ENCODE peak calls at places on chromosomes 6 and 20, in ten cellular contexts. One of them, this sample, is unnamed.

GRCh38 chr20:3156811-3157619 is 2.6 kb downstream of the FASTKD5 start:
- DNase-seq in Peyer's patch: no peak
- DNase-seq in cardiac muscle cell: no peak
- DNase-seq in fibroblast of lung: peak; percentile 14
- DNase-seq in DND-41: no peak
- DNase-seq in spleen: no peak
- DNase-seq in body of pancreas: no peak
- DNase-seq in endothelial cell of umbilical vein: no peak
- DNase-seq in kidney: no peak
- DNase-seq in stomach: no peak
- DNase-seq in this sample: no peak

GRCh38 chr6:141486942-141487341 is 645.8 kb upstream of the GJE1 start:
- DNase-seq in Peyer's patch: no peak
- DNase-seq in cardiac muscle cell: no peak
- DNase-seq in fibroblast of lung: no peak
- DNase-seq in DND-41: no peak
- DNase-seq in spleen: no peak
- DNase-seq in body of pancreas: no peak
- DNase-seq in endothelial cell of umbilical vein: no peak
- DNase-seq in kidney: no peak
- DNase-seq in stomach: no peak
- DNase-seq in this sample: no peak

GRCh38 chr6:166591026-166591425 is 4.5 kb upstream of the RAMACL start:
- DNase-seq in Peyer's patch: no peak
- DNase-seq in cardiac muscle cell: no peak
- DNase-seq in fibroblast of lung: no peak
- DNase-seq in DND-41: no peak
- DNase-seq in spleen: peak; percentile 46
- DNase-seq in body of pancreas: no peak
- DNase-seq in endothelial cell of umbilical vein: no peak
- DNase-seq in kidney: no peak
- DNase-seq in stomach: no peak
- DNase-seq in this sample: no peak

GRCh38 chr6:151475653-151476523 is 17.9 kb upstream of the CCDC170 start:
- DNase-seq in Peyer's patch: peak; percentile 69
- DNase-seq in cardiac muscle cell: peak; percentile 66
- DNase-seq in fibroblast of lung: peak; percentile 39
- DNase-seq in DND-41: peak; percentile 42
- DNase-seq in spleen: no peak
- DNase-seq in body of pancreas: peak; percentile 49
- DNase-seq in endothelial cell of umbilical vein: peak; percentile 50
- DNase-seq in kidney: no peak
- DNase-seq in stomach: peak; percentile 38
- DNase-seq in this sample: peak; percentile 87

GRCh38 chr6:46940433-46941226 is 18.9 kb upstream of the ADGRF5 start:
- DNase-seq in Peyer's patch: no peak
- DNase-seq in cardiac muscle cell: no peak
- DNase-seq in fibroblast of lung: no peak
- DNase-seq in DND-41: no peak
- DNase-seq in spleen: no peak
- DNase-seq in body of pancreas: no peak
- DNase-seq in endothelial cell of umbilical vein: no peak
- DNase-seq in kidney: no peak
- DNase-seq in stomach: no peak
- DNase-seq in this sample: no peak

GRCh38 chr20:52240802-52241201 is 49.2 kb upstream of the ZFP64 start:
- DNase-seq in Peyer's patch: no peak
- DNase-seq in cardiac muscle cell: no peak
- DNase-seq in fibroblast of lung: no peak
- DNase-seq in DND-41: no peak
- DNase-seq in spleen: no peak
- DNase-seq in body of pancreas: no peak
- DNase-seq in endothelial cell of umbilical vein: no peak
- DNase-seq in kidney: no peak
- DNase-seq in stomach: no peak
- DNase-seq in this sample: no peak

GRCh38 chr6:150857062-150857905 is 8.2 kb upstream of the MTHFD1L start:
- DNase-seq in Peyer's patch: no peak
- DNase-seq in cardiac muscle cell: no peak
- DNase-seq in fibroblast of lung: peak; percentile 99
- DNase-seq in DND-41: no peak
- DNase-seq in spleen: no peak
- DNase-seq in body of pancreas: peak; percentile 33
- DNase-seq in endothelial cell of umbilical vein: peak; percentile 99
- DNase-seq in kidney: no peak
- DNase-seq in stomach: no peak
- DNase-seq in this sample: no peak

GRCh38 chr6:150930816-150931215 is 65.3 kb downstream of the MTHFD1L start:
- DNase-seq in Peyer's patch: no peak
- DNase-seq in cardiac muscle cell: no peak
- DNase-seq in fibroblast of lung: peak; percentile 91
- DNase-seq in DND-41: no peak
- DNase-seq in spleen: no peak
- DNase-seq in body of pancreas: no peak
- DNase-seq in endothelial cell of umbilical vein: no peak
- DNase-seq in kidney: no peak
- DNase-seq in stomach: no peak
- DNase-seq in this sample: no peak

GRCh38 chr6:20620043-20620442 is 85.8 kb downstream of the CDKAL1 start:
- DNase-seq in Peyer's patch: no peak
- DNase-seq in cardiac muscle cell: no peak
- DNase-seq in fibroblast of lung: peak; percentile 14
- DNase-seq in DND-41: no peak
- DNase-seq in spleen: no peak
- DNase-seq in body of pancreas: no peak
- DNase-seq in endothelial cell of umbilical vein: no peak
- DNase-seq in kidney: no peak
- DNase-seq in stomach: no peak
- DNase-seq in this sample: no peak

GRCh38 chr20:41392295-41392694 is 25.7 kb upstream of the EMILIN3 start:
- DNase-seq in Peyer's patch: no peak
- DNase-seq in cardiac muscle cell: no peak
- DNase-seq in fibroblast of lung: no peak
- DNase-seq in DND-41: no peak
- DNase-seq in spleen: no peak
- DNase-seq in body of pancreas: no peak
- DNase-seq in endothelial cell of umbilical vein: no peak
- DNase-seq in kidney: no peak
- DNase-seq in stomach: no peak
- DNase-seq in this sample: no peak

GRCh38 chr6:81744136-81744535 is 8.3 kb downstream of the TENT5A start:
- DNase-seq in Peyer's patch: no peak
- DNase-seq in cardiac muscle cell: no peak
- DNase-seq in fibroblast of lung: no peak
- DNase-seq in DND-41: no peak
- DNase-seq in spleen: no peak
- DNase-seq in body of pancreas: no peak
- DNase-seq in endothelial cell of umbilical vein: no peak
- DNase-seq in kidney: no peak
- DNase-seq in stomach: no peak
- DNase-seq in this sample: no peak

GRCh38 chr6:152458648-152459047 is 178.5 kb downstream of the SYNE1 start:
- DNase-seq in Peyer's patch: no peak
- DNase-seq in cardiac muscle cell: no peak
- DNase-seq in fibroblast of lung: peak; percentile 31
- DNase-seq in DND-41: no peak
- DNase-seq in spleen: no peak
- DNase-seq in body of pancreas: peak; percentile 3
- DNase-seq in endothelial cell of umbilical vein: peak; percentile 48
- DNase-seq in kidney: no peak
- DNase-seq in stomach: no peak
- DNase-seq in this sample: no peak

DNA sequence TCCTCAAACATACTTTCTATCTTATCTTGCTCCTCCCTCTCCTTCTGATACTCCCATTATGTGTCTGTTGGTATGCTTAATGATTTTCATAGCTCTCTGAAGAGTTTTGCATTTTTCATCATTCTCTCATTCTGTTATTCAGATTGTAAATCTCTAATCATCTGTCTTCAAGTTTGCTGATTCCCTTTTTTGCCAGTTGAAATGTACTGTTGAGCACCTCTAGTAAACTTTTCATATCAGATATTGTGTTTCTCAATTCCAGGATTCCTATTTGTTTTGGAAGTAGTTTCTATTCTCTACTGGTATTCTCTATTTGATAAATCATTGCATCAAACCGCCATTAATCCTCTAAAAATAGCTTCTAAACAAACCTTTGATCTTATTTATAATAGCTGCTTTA is 387.7 kb downstream of the PAX1 start:
- DNase-seq in Peyer's patch: no peak
- DNase-seq in cardiac muscle cell: no peak
- DNase-seq in fibroblast of lung: no peak
- DNase-seq in DND-41: no peak
- DNase-seq in spleen: no peak
- DNase-seq in body of pancreas: no peak
- DNase-seq in endothelial cell of umbilical vein: no peak
- DNase-seq in kidney: no peak
- DNase-seq in stomach: no peak
- DNase-seq in this sample: no peak
- H3K9me3 ChIP-seq in Peyer's patch: no peaks in the 10 kb centered on the region
- H3K9me3 ChIP-seq in cardiac muscle cell: no peaks in the 10 kb centered on the region
- H3K9me3 ChIP-seq in fibroblast of lung: no peaks in the 10 kb centered on the region
- H3K9me3 ChIP-seq in DND-41: peaks cover 26% of the 10 kb centered on the region
- H3K9me3 ChIP-seq in spleen: no peaks in the 10 kb centered on the region
- H3K9me3 ChIP-seq in body of pancreas: peaks cover 14% of the 10 kb centered on the region
- H3K9me3 ChIP-seq in endothelial cell of umbilical vein: peaks cover 2% of the 10 kb centered on the region
- H3K9me3 ChIP-seq in kidney: peaks cover 6% of the 10 kb centered on the region
- H3K9me3 ChIP-seq in stomach: peaks cover 37% of the 10 kb centered on the region
- H3K9me3 ChIP-seq in this sample: no peaks in the 10 kb centered on the region

DNA sequence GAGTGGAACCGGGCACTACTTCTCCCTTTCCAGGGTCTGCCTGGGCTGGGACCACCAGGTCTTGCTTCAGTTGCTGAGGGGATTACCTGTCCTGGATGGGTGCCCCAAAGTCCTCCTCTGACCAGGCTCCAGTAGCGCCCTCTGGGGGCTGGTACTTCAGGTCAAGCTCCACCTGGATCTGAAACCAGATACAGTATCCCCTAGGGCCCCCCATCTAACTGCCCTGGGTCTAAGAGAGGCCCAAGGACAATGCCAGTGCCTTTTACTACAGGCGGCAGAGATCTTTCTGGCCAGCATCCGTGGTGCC is 11.2 kb upstream of the SPAG4 start:
- DNase-seq in Peyer's patch: peak; percentile 72
- DNase-seq in cardiac muscle cell: peak; percentile 20
- DNase-seq in fibroblast of lung: no peak
- DNase-seq in DND-41: no peak
- DNase-seq in spleen: peak; percentile 66
- DNase-seq in body of pancreas: no peak
- DNase-seq in endothelial cell of umbilical vein: peak; percentile 23
- DNase-seq in kidney: peak; percentile 51
- DNase-seq in stomach: peak; percentile 51
- DNase-seq in this sample: no peak
- TF ChIP-seq CTCF in Peyer's patch: peak; percentile 28
- TF ChIP-seq CTCF in cardiac muscle cell: peak; percentile 36
- TF ChIP-seq CTCF in fibroblast of lung: peak; percentile 39
- TF ChIP-seq CTCF in DND-41: peak; percentile 44
- TF ChIP-seq CTCF in spleen: peak; percentile 38
- TF ChIP-seq CTCF in body of pancreas: no peak
- TF ChIP-seq CTCF in endothelial cell of umbilical vein: peak; percentile 39
- TF ChIP-seq CTCF in kidney: peak; percentile 5
- TF ChIP-seq CTCF in stomach: no peak
- TF ChIP-seq CTCF in this sample: no peak

GRCh38 chr6:167806061-167806700 is 20.5 kb upstream of the AFDN start:
- DNase-seq in Peyer's patch: peak; percentile 80
- DNase-seq in cardiac muscle cell: no peak
- DNase-seq in fibroblast of lung: no peak
- DNase-seq in DND-41: no peak
- DNase-seq in spleen: peak; percentile 19
- DNase-seq in body of pancreas: no peak
- DNase-seq in endothelial cell of umbilical vein: no peak
- DNase-seq in kidney: no peak
- DNase-seq in stomach: no peak
- DNase-seq in this sample: no peak

GRCh38 chr6:167807200-167807599 is 19.5 kb upstream of the AFDN start:
- DNase-seq in Peyer's patch: no peak
- DNase-seq in cardiac muscle cell: no peak
- DNase-seq in fibroblast of lung: no peak
- DNase-seq in DND-41: no peak
- DNase-seq in spleen: peak; percentile 37
- DNase-seq in body of pancreas: no peak
- DNase-seq in endothelial cell of umbilical vein: no peak
- DNase-seq in kidney: no peak
- DNase-seq in stomach: no peak
- DNase-seq in this sample: no peak

GRCh38 chr6:167811689-167812487 is 14.8 kb upstream of the AFDN start:
- DNase-seq in Peyer's patch: no peak
- DNase-seq in cardiac muscle cell: no peak
- DNase-seq in fibroblast of lung: no peak
- DNase-seq in DND-41: no peak
- DNase-seq in spleen: no peak
- DNase-seq in body of pancreas: no peak
- DNase-seq in endothelial cell of umbilical vein: no peak
- DNase-seq in kidney: no peak
- DNase-seq in stomach: no peak
- DNase-seq in this sample: no peak

GRCh38 chr6:167815296-167815980 is 11.3 kb upstream of the AFDN start:
- DNase-seq in Peyer's patch: no peak
- DNase-seq in cardiac muscle cell: no peak
- DNase-seq in fibroblast of lung: no peak
- DNase-seq in DND-41: no peak
- DNase-seq in spleen: peak; percentile 79
- DNase-seq in body of pancreas: no peak
- DNase-seq in endothelial cell of umbilical vein: no peak
- DNase-seq in kidney: no peak
- DNase-seq in stomach: no peak
- DNase-seq in this sample: no peak

GRCh38 chr6:167811040-167811439 is 15.7 kb upstream of the AFDN start:
- DNase-seq in Peyer's patch: no peak
- DNase-seq in cardiac muscle cell: no peak
- DNase-seq in fibroblast of lung: no peak
- DNase-seq in DND-41: no peak
- DNase-seq in spleen: no peak
- DNase-seq in body of pancreas: no peak
- DNase-seq in endothelial cell of umbilical vein: no peak
- DNase-seq in kidney: no peak
- DNase-seq in stomach: no peak
- DNase-seq in this sample: no peak
- H3K9me3 ChIP-seq in Peyer's patch: no peaks in the 10 kb centered on the region
- H3K9me3 ChIP-seq in cardiac muscle cell: no peaks in the 10 kb centered on the region
- H3K9me3 ChIP-seq in fibroblast of lung: no peaks in the 10 kb centered on the region
- H3K9me3 ChIP-seq in DND-41: no peaks in the 10 kb centered on the region
- H3K9me3 ChIP-seq in spleen: no peaks in the 10 kb centered on the region
- H3K9me3 ChIP-seq in body of pancreas: no peaks in the 10 kb centered on the region
- H3K9me3 ChIP-seq in endothelial cell of umbilical vein: no peaks in the 10 kb centered on the region
- H3K9me3 ChIP-seq in kidney: no peaks in the 10 kb centered on the region
- H3K9me3 ChIP-seq in stomach: no peaks in the 10 kb centered on the region
- H3K9me3 ChIP-seq in this sample: no peaks in the 10 kb centered on the region

GRCh38 chr6:139194740-139195139 is 59.9 kb downstream of the HECA start:
- DNase-seq in Peyer's patch: no peak
- DNase-seq in cardiac muscle cell: no peak
- DNase-seq in fibroblast of lung: no peak
- DNase-seq in DND-41: no peak
- DNase-seq in spleen: no peak
- DNase-seq in body of pancreas: no peak
- DNase-seq in endothelial cell of umbilical vein: no peak
- DNase-seq in kidney: no peak
- DNase-seq in stomach: no peak
- DNase-seq in this sample: no peak

GRCh38 chr6:139201378-139201777 is 66.5 kb downstream of the HECA start:
- DNase-seq in Peyer's patch: no peak
- DNase-seq in cardiac muscle cell: no peak
- DNase-seq in fibroblast of lung: no peak
- DNase-seq in DND-41: no peak
- DNase-seq in spleen: no peak
- DNase-seq in body of pancreas: no peak
- DNase-seq in endothelial cell of umbilical vein: no peak
- DNase-seq in kidney: no peak
- DNase-seq in stomach: no peak
- DNase-seq in this sample: no peak

GRCh38 chr6:139198529-139199303 is 63.8 kb downstream of the HECA start:
- DNase-seq in Peyer's patch: no peak
- DNase-seq in cardiac muscle cell: no peak
- DNase-seq in fibroblast of lung: no peak
- DNase-seq in DND-41: no peak
- DNase-seq in spleen: no peak
- DNase-seq in body of pancreas: no peak
- DNase-seq in endothelial cell of umbilical vein: no peak
- DNase-seq in kidney: no peak
- DNase-seq in stomach: no peak
- DNase-seq in this sample: no peak
- TF ChIP-seq CTCF in Peyer's patch: no peak
- TF ChIP-seq CTCF in cardiac muscle cell: no peak
- TF ChIP-seq CTCF in fibroblast of lung: no peak
- TF ChIP-seq CTCF in DND-41: no peak
- TF ChIP-seq CTCF in spleen: no peak
- TF ChIP-seq CTCF in body of pancreas: no peak
- TF ChIP-seq CTCF in endothelial cell of umbilical vein: no peak
- TF ChIP-seq CTCF in kidney: no peak
- TF ChIP-seq CTCF in stomach: no peak
- TF ChIP-seq CTCF in this sample: no peak

This sample was measured in testis.